ENCODE peak calls at places on chromosomes 2 and 18, in five cellular contexts. J, W, R, A and L are unnamed samples.

GRCh38 chr2:199602271-199602895 is 144.6 kb upstream of the SATB2 start:
- DNase-seq in A (no peak), J (peak; percentile 49), W (no peak), R (no peak), L (no peak)

GRCh38 chr2:46184794-46185583 is 112.2 kb upstream of the EPAS1 start:
- DNase-seq in J (peak; percentile 35), R (no peak), A (no peak), W (peak; percentile 38), L (no peak)

GRCh38 chr2:229417176-229417575 is 146.1 kb upstream of the PID1 start:
- DNase-seq in A (peak; percentile 53), W (no peak), R (no peak), J (no peak), L (no peak)

GRCh38 chr2:233835230-233836186 is 18.8 kb downstream of the HJURP start:
- DNase-seq in A (no peak), R (no peak), J (no peak), W (no peak), L (no peak)

GRCh38 chr2:124018894-124019293 is 6.2 kb upstream of the CNTNAP5 start:
- DNase-seq in J (no peak), R (no peak), W (no peak), A (no peak), L (no peak)

GRCh38 chr2:216081487-216082387 is at the start of the genes PECR and TMEM169:
- DNase-seq in W (peak; percentile 87), R (peak; percentile 34), J (peak; percentile 70), A (peak; percentile 76), L (peak; percentile 82)

GRCh38 chr18:44342167-44342566 is 338.5 kb upstream of the SETBP1 start:
- DNase-seq in J (no peak), R (no peak), A (no peak), W (no peak), L (no peak)

GRCh38 chr18:21803495-21803894 is 62.9 kb downstream of the MIB1 start:
- DNase-seq in W (no peak), J (no peak), A (no peak), R (peak; percentile 25), L (no peak)

GRCh38 chr2:146312899-146313298 is 1531.9 kb upstream of the ACVR2A start:
- DNase-seq in A (no peak), J (no peak), R (peak; percentile 48), W (no peak), L (no peak)

GRCh38 chr2:203706403-203706802 is at the start of gene CD28:
- DNase-seq in R (no peak), W (no peak), A (no peak), J (no peak), L (peak; percentile 61)

GRCh38 chr2:64797881-64798590 is 144.3 kb upstream of the SERTAD2 start:
- DNase-seq in A (no peak), R (peak; percentile 75), W (no peak), J (no peak), L (no peak)

GRCh38 chr18:45627204-45627526 is 11.9 kb downstream of the SLC14A2 start:
- DNase-seq in W (no peak), J (no peak), R (no peak), A (no peak), L (no peak)

GRCh38 chr2:160494243-160494642 is 636 bp upstream of the RBMS1 start:
- DNase-seq in R (no peak), J (peak; percentile 12), A (peak; percentile 30), W (no peak), L (peak; percentile 46)

GRCh38 chr2:117834992-117835391 is 20.5 kb downstream of the DDX18 start:
- DNase-seq in W (no peak), R (no peak), A (no peak), J (no peak), L (no peak)

GRCh38 chr2:147945660-147946059 is 74.9 kb downstream of the ORC4 start:
- DNase-seq in R (peak; percentile 16), J (no peak), W (no peak), A (no peak), L (no peak)

GRCh38 chr2:20624884-20625485 is 25.9 kb downstream of the HS1BP3 start:
- DNase-seq in W (no peak), J (no peak), R (no peak), A (no peak), L (no peak)

GRCh38 chr2:45771251-45771650 is 119.8 kb downstream of the PRKCE start:
- DNase-seq in W (no peak), R (peak; percentile 51), A (peak; percentile 52), J (no peak), L (peak; percentile 79)

GRCh38 chr18:13216092-13216582 is 2.4 kb upstream of the LDLRAD4 start:
- DNase-seq in J (peak; percentile 71), R (peak; percentile 47), W (no peak), A (no peak), L (peak; percentile 77)

GRCh38 chr2:168030862-168031624 is 216.4 kb downstream of the STK39 start:
- DNase-seq in A (no peak), W (no peak), R (peak; percentile 95), J (no peak), L (no peak)

GRCh38 chr18:30175061-30175574 is 867.4 kb downstream of the DSC3 start:
- DNase-seq in J (no peak), R (no peak), A (no peak), W (no peak), L (no peak)

GRCh38 chr2:170812716-170813585 is 3.7 kb upstream of the GAD1 start:
- DNase-seq in A (peak; percentile 37), W (peak; percentile 67), J (peak; percentile 85), R (peak; percentile 84), L (no peak)

GRCh38 chr2:180523629-180524340 is 456.6 kb upstream of the UBE2E3 start:
- DNase-seq in R (peak; percentile 95), A (no peak), J (peak; percentile 35), W (no peak), L (no peak)

GRCh38 chr2:187224989-187225388 is 223.1 kb downstream of the CALCRL start:
- DNase-seq in J (no peak), W (no peak), A (no peak), R (no peak), L (no peak)

GRCh38 chr2:222399038-222399783 is 25.1 kb upstream of the SGPP2 start:
- DNase-seq in A (no peak), J (no peak), R (no peak), W (no peak), L (no peak)

GRCh38 chr18:3645384-3646156 is 195.6 kb downstream of the TGIF1 start:
- DNase-seq in R (no peak), A (no peak), W (no peak), J (no peak), L (no peak)

GRCh38 chr2:133972786-133973185 is 281.1 kb upstream of the MGAT5 start:
- DNase-seq in A (peak; percentile 17), W (no peak), R (peak; percentile 70), J (no peak), L (no peak)

GRCh38 chr18:73948497-73948896 is 199.1 kb downstream of the FBXO15 start:
- DNase-seq in A (no peak), J (no peak), W (no peak), R (peak; percentile 80), L (no peak)

GRCh38 chr2:196130039-196130825 is 41.1 kb downstream of the STK17B start:
- DNase-seq in W (no peak), R (no peak), J (no peak), A (no peak), L (no peak)

GRCh38 chr2:88234760-88235159 is 64.6 kb downstream of the THNSL2 start:
- DNase-seq in R (no peak), W (no peak), J (no peak), A (no peak), L (no peak)

GRCh38 chr2:60064687-60065361 is 488.6 kb downstream of the BCL11A start:
- DNase-seq in J (no peak), W (no peak), A (no peak), R (no peak), L (no peak)

GRCh38 chr18:44079602-44080001 is 601.1 kb upstream of the SETBP1 start:
- DNase-seq in A (no peak), W (no peak), J (no peak), R (peak; percentile 70), L (no peak)

GRCh38 chr2:215410932-215411285 is 25.0 kb downstream of the FN1 start:
- DNase-seq in R (peak; percentile 98), W (no peak), A (no peak), J (peak; percentile 71), L (no peak)

GRCh38 chr18:77088977-77089795 is 43.4 kb downstream of the MBP start:
- DNase-seq in A (no peak), W (no peak), J (no peak), R (no peak), L (no peak)

GRCh38 chr2:174465327-174465726 is 21.5 kb downstream of the GPR155 start:
- DNase-seq in R (no peak), W (no peak), J (peak; percentile 33), A (no peak), L (peak; percentile 35)

GRCh38 chr2:177552414-177553175 is 160.0 kb downstream of the AGPS start:
- DNase-seq in R (peak; percentile 88), A (peak; percentile 81), J (peak; percentile 90), W (peak; percentile 94), L (peak; percentile 90)
- TF ChIP-seq POLR2A in R (no peak), A (peak; percentile 25), J (peak; percentile 54), W (peak; percentile 91), L (no peak)

GRCh38 chr2:217118559-217118958 is 258.7 kb upstream of the TNP1 start:
- DNase-seq in J (no peak), W (no peak), A (no peak), R (no peak), L (no peak)

GRCh38 chr2:217113496-217113895 is 253.6 kb upstream of the TNP1 start:
- DNase-seq in A (no peak), R (no peak), J (no peak), W (no peak), L (no peak)

GRCh38 chr2:217110550-217110949 is 250.7 kb upstream of the TNP1 start:
- DNase-seq in W (no peak), J (no peak), R (no peak), A (no peak), L (no peak)

GRCh38 chr2:217117523-217117922 is 257.7 kb upstream of the TNP1 start:
- DNase-seq in J (no peak), W (no peak), R (no peak), A (no peak), L (no peak)

GRCh38 chr2:217114117-217114516 is 254.3 kb upstream of the TNP1 start:
- DNase-seq in A (no peak), J (no peak), W (no peak), R (no peak), L (no peak)
- TF ChIP-seq POLR2A in A (no peak), J (no peak), W (no peak), R (no peak), L (no peak)

GRCh38 chr2:110732422-110733413 is at the start of gene ACOXL:
- DNase-seq in J (no peak), R (no peak), A (no peak), W (peak; percentile 61), L (no peak)
- TF ChIP-seq POLR2A in J (no peak), R (no peak), A (no peak), W (no peak), L (no peak)

DNA sequence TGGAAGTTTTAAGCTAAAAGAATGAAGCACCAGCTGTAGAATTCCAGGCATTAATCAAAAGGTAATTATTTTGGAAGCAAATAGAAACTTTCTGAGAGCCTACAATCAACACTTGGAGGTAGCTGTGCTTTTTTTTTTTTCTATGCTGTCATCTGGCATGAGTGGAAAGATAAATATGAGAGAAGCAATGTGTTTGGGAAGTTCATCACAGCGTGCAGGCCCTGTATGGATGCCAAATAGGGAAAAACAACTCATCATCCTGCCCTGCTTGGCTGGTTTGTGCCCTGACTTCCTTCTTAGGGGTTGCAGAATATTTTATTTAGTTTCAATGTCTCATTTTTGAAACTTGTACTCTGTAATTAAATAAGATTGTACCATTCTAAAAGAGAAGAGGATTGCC is 437.4 kb downstream of the PIK3C3 start:
- DNase-seq in R (no peak), A (no peak), J (no peak), W (no peak), L (no peak)
- TF ChIP-seq POLR2A in R (no peak), A (no peak), J (no peak), W (no peak), L (no peak)

GRCh38 chr2:240236217-240237111 is 96.0 kb upstream of the OTOS start:
- DNase-seq in R (no peak), W (no peak), J (no peak), A (peak; percentile 61), L (peak; percentile 81)
- TF ChIP-seq POLR2A in R (no peak), W (no peak), J (no peak), A (no peak), L (no peak)